ENCODE peak calls at places on chromosomes 11 and 22, in eight cellular contexts. One of them, this sample, is unnamed.

GRCh38 chr11:355581-356458 is 13.5 kb upstream of the B4GALNT4 start:
- DNase-seq in IMR-90: peak
- DNase-seq in GM13977: peak
- DNase-seq in right atrium auricular region: peak
- DNase-seq in SK-N-SH: peak
- DNase-seq in ovary: peak
- DNase-seq in GM20000: peak
- DNase-seq in mucosa of descending colon: peak
- DNase-seq in this sample: peak

GRCh38 chr11:111414267-111414931 is 35.3 kb upstream of the POU2AF1 start:
- DNase-seq in IMR-90: no peak
- DNase-seq in GM13977: no peak
- DNase-seq in right atrium auricular region: no peak
- DNase-seq in SK-N-SH: no peak
- DNase-seq in ovary: no peak
- DNase-seq in GM20000: peak
- DNase-seq in mucosa of descending colon: no peak
- DNase-seq in this sample: peak

GRCh38 chr11:106990322-106990721 is 28.0 kb downstream of the GUCY1A2 start:
- DNase-seq in IMR-90: no peak
- DNase-seq in GM13977: no peak
- DNase-seq in right atrium auricular region: no peak
- DNase-seq in SK-N-SH: no peak
- DNase-seq in ovary: no peak
- DNase-seq in GM20000: no peak
- DNase-seq in mucosa of descending colon: no peak
- DNase-seq in this sample: no peak

GRCh38 chr11:106691807-106692365 is 326.4 kb downstream of the GUCY1A2 start:
- DNase-seq in IMR-90: peak
- DNase-seq in GM13977: no peak
- DNase-seq in right atrium auricular region: no peak
- DNase-seq in SK-N-SH: no peak
- DNase-seq in ovary: no peak
- DNase-seq in GM20000: no peak
- DNase-seq in mucosa of descending colon: no peak
- DNase-seq in this sample: no peak

GRCh38 chr11:96748639-96749370 is 359.0 kb downstream of the JRKL start:
- DNase-seq in IMR-90: peak
- DNase-seq in GM13977: no peak
- DNase-seq in right atrium auricular region: no peak
- DNase-seq in SK-N-SH: no peak
- DNase-seq in ovary: no peak
- DNase-seq in GM20000: no peak
- DNase-seq in mucosa of descending colon: no peak
- DNase-seq in this sample: no peak

GRCh38 chr11:76166314-76166713 is 40.0 kb downstream of the WNT11 start:
- DNase-seq in IMR-90: no peak
- DNase-seq in GM13977: peak
- DNase-seq in right atrium auricular region: no peak
- DNase-seq in SK-N-SH: no peak
- DNase-seq in ovary: no peak
- DNase-seq in GM20000: no peak
- DNase-seq in mucosa of descending colon: no peak
- DNase-seq in this sample: peak

GRCh38 chr11:107609384-107610218 is 18.7 kb downstream of the ELMOD1 start:
- DNase-seq in IMR-90: no peak
- DNase-seq in GM13977: no peak
- DNase-seq in right atrium auricular region: no peak
- DNase-seq in SK-N-SH: no peak
- DNase-seq in ovary: no peak
- DNase-seq in GM20000: no peak
- DNase-seq in mucosa of descending colon: no peak
- DNase-seq in this sample: no peak

GRCh38 chr11:126345759-126346585 is 9.5 kb upstream of the ST3GAL4 start:
- DNase-seq in IMR-90: peak
- DNase-seq in GM13977: no peak
- DNase-seq in right atrium auricular region: peak
- DNase-seq in SK-N-SH: no peak
- DNase-seq in ovary: peak
- DNase-seq in GM20000: no peak
- DNase-seq in mucosa of descending colon: no peak
- DNase-seq in this sample: no peak

GRCh38 chr11:125890447-125891100 is 3.1 kb downstream of the HYLS1 start:
- DNase-seq in IMR-90: peak
- DNase-seq in GM13977: no peak
- DNase-seq in right atrium auricular region: no peak
- DNase-seq in SK-N-SH: no peak
- DNase-seq in ovary: no peak
- DNase-seq in GM20000: no peak
- DNase-seq in mucosa of descending colon: no peak
- DNase-seq in this sample: no peak

DNA sequence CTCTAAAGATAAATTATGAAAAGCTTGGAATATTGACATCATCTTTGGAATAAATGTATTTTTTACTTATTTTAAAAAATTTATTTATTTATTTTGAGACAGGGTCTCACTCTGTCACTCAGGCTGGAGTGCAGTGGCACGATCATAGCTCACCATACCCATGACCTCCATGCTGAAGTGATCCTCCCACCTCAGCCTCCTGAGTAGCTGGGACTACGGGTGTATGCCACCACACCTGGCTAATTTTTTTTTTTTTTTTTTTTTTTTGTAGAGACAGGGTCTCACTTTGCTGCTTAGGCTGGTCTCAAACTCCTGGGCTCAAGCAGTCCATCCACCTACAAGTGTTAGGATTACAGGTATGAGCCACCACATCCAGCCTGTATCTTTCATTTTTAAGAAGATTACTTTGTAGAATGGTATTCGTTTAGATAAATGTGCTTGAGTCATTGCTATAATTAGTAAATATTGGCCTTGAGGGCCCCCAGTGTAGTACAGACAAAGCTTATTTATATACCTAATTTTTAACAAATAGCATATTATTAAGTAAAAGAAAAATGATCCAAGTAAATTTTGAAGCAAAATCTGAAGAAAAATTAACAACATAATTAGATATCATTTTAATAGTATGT is 8.5 kb downstream of the SWAP70 start:
- DNase-seq in IMR-90: peak
- DNase-seq in GM13977: no peak
- DNase-seq in right atrium auricular region: no peak
- DNase-seq in SK-N-SH: no peak
- DNase-seq in ovary: no peak
- DNase-seq in GM20000: no peak
- DNase-seq in mucosa of descending colon: no peak
- DNase-seq in this sample: peak
- TF ChIP-seq CTCF in IMR-90: no peak
- TF ChIP-seq CTCF in GM13977: no peak
- TF ChIP-seq CTCF in right atrium auricular region: no peak
- TF ChIP-seq CTCF in SK-N-SH: no peak
- TF ChIP-seq CTCF in ovary: no peak
- TF ChIP-seq CTCF in GM20000: no peak
- TF ChIP-seq CTCF in mucosa of descending colon: no peak
- TF ChIP-seq CTCF in this sample: no peak

GRCh38 chr22:35039625-35040024 is 26.3 kb upstream of the ISX start:
- DNase-seq in IMR-90: no peak
- DNase-seq in GM13977: no peak
- DNase-seq in right atrium auricular region: no peak
- DNase-seq in SK-N-SH: peak
- DNase-seq in ovary: no peak
- DNase-seq in GM20000: no peak
- DNase-seq in mucosa of descending colon: no peak
- DNase-seq in this sample: no peak

GRCh38 chr22:35034963-35035362 is 31.0 kb upstream of the ISX start:
- DNase-seq in IMR-90: no peak
- DNase-seq in GM13977: no peak
- DNase-seq in right atrium auricular region: no peak
- DNase-seq in SK-N-SH: no peak
- DNase-seq in ovary: no peak
- DNase-seq in GM20000: no peak
- DNase-seq in mucosa of descending colon: no peak
- DNase-seq in this sample: no peak

GRCh38 chr22:35033635-35034296 is 32.2 kb upstream of the ISX start:
- DNase-seq in IMR-90: no peak
- DNase-seq in GM13977: no peak
- DNase-seq in right atrium auricular region: no peak
- DNase-seq in SK-N-SH: no peak
- DNase-seq in ovary: no peak
- DNase-seq in GM20000: no peak
- DNase-seq in mucosa of descending colon: no peak
- DNase-seq in this sample: no peak

GRCh38 chr22:35032571-35032970 is 33.4 kb upstream of the ISX start:
- DNase-seq in IMR-90: no peak
- DNase-seq in GM13977: no peak
- DNase-seq in right atrium auricular region: no peak
- DNase-seq in SK-N-SH: no peak
- DNase-seq in ovary: no peak
- DNase-seq in GM20000: no peak
- DNase-seq in mucosa of descending colon: no peak
- DNase-seq in this sample: no peak

DNA sequence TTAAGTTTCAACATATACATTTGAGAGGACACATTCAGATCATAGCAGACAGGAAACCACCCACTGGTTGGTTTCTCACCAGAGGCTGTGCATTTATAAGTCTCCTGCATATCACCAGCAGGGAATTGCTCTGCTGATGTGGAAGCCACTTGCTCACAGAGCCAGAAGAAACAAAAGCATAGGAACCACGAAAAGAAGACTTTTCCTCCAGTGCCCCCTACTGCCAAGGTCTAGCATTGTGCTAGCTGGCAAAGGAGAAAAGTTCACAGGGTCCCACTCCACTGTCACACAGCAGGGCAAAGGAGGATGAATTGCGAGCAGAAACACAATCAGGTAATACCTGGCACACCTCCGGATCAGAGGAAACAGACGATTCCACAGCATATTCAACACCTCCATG is 28.9 kb upstream of the ISX start:
- DNase-seq in IMR-90: no peak
- DNase-seq in GM13977: peak
- DNase-seq in right atrium auricular region: no peak
- DNase-seq in SK-N-SH: no peak
- DNase-seq in ovary: no peak
- DNase-seq in GM20000: no peak
- DNase-seq in mucosa of descending colon: no peak
- DNase-seq in this sample: peak
- TF ChIP-seq CTCF in IMR-90: no peak
- TF ChIP-seq CTCF in GM13977: peak
- TF ChIP-seq CTCF in right atrium auricular region: no peak
- TF ChIP-seq CTCF in SK-N-SH: peak
- TF ChIP-seq CTCF in ovary: no peak
- TF ChIP-seq CTCF in GM20000: no peak
- TF ChIP-seq CTCF in mucosa of descending colon: no peak
- TF ChIP-seq CTCF in this sample: no peak

GRCh38 chr11:117730256-117730800 is 66.7 kb downstream of the DSCAML1 start:
- DNase-seq in IMR-90: no peak
- DNase-seq in GM13977: no peak
- DNase-seq in right atrium auricular region: no peak
- DNase-seq in SK-N-SH: no peak
- DNase-seq in ovary: no peak
- DNase-seq in GM20000: no peak
- DNase-seq in mucosa of descending colon: no peak
- DNase-seq in this sample: no peak
- TF ChIP-seq CTCF in IMR-90: no peak
- TF ChIP-seq CTCF in GM13977: no peak
- TF ChIP-seq CTCF in right atrium auricular region: no peak
- TF ChIP-seq CTCF in SK-N-SH: no peak
- TF ChIP-seq CTCF in ovary: no peak
- TF ChIP-seq CTCF in GM20000: no peak
- TF ChIP-seq CTCF in mucosa of descending colon: no peak
- TF ChIP-seq CTCF in this sample: no peak

GRCh38 chr11:46446343-46446751 is 54.8 kb upstream of the CHRM4 start:
- DNase-seq in IMR-90: peak
- DNase-seq in GM13977: no peak
- DNase-seq in right atrium auricular region: no peak
- DNase-seq in SK-N-SH: no peak
- DNase-seq in ovary: no peak
- DNase-seq in GM20000: no peak
- DNase-seq in mucosa of descending colon: peak
- DNase-seq in this sample: no peak
- TF ChIP-seq CTCF in IMR-90: peak
- TF ChIP-seq CTCF in GM13977: peak
- TF ChIP-seq CTCF in right atrium auricular region: no peak
- TF ChIP-seq CTCF in SK-N-SH: peak
- TF ChIP-seq CTCF in ovary: no peak
- TF ChIP-seq CTCF in GM20000: peak
- TF ChIP-seq CTCF in mucosa of descending colon: no peak
- TF ChIP-seq CTCF in this sample: no peak

GRCh38 chr11:86390499-86390898 is 15.8 kb downstream of the CCDC81 start:
- DNase-seq in IMR-90: no peak
- DNase-seq in GM13977: no peak
- DNase-seq in right atrium auricular region: no peak
- DNase-seq in SK-N-SH: no peak
- DNase-seq in ovary: no peak
- DNase-seq in GM20000: no peak
- DNase-seq in mucosa of descending colon: no peak
- DNase-seq in this sample: no peak

GRCh38 chr11:86397351-86397750 is 22.7 kb downstream of the CCDC81 start:
- DNase-seq in IMR-90: no peak
- DNase-seq in GM13977: no peak
- DNase-seq in right atrium auricular region: no peak
- DNase-seq in SK-N-SH: no peak
- DNase-seq in ovary: no peak
- DNase-seq in GM20000: no peak
- DNase-seq in mucosa of descending colon: no peak
- DNase-seq in this sample: no peak

GRCh38 chr11:86395061-86395551 is 20.4 kb downstream of the CCDC81 start:
- DNase-seq in IMR-90: peak
- DNase-seq in GM13977: no peak
- DNase-seq in right atrium auricular region: no peak
- DNase-seq in SK-N-SH: no peak
- DNase-seq in ovary: peak
- DNase-seq in GM20000: no peak
- DNase-seq in mucosa of descending colon: no peak
- DNase-seq in this sample: no peak

GRCh38 chr11:86398106-86398505 is 23.4 kb downstream of the CCDC81 start:
- DNase-seq in IMR-90: no peak
- DNase-seq in GM13977: no peak
- DNase-seq in right atrium auricular region: no peak
- DNase-seq in SK-N-SH: no peak
- DNase-seq in ovary: no peak
- DNase-seq in GM20000: no peak
- DNase-seq in mucosa of descending colon: no peak
- DNase-seq in this sample: peak

GRCh38 chr11:86396403-86396802 is 21.7 kb downstream of the CCDC81 start:
- DNase-seq in IMR-90: peak
- DNase-seq in GM13977: no peak
- DNase-seq in right atrium auricular region: no peak
- DNase-seq in SK-N-SH: no peak
- DNase-seq in ovary: no peak
- DNase-seq in GM20000: no peak
- DNase-seq in mucosa of descending colon: no peak
- DNase-seq in this sample: no peak
- TF ChIP-seq CTCF in IMR-90: no peak
- TF ChIP-seq CTCF in GM13977: no peak
- TF ChIP-seq CTCF in right atrium auricular region: no peak
- TF ChIP-seq CTCF in SK-N-SH: no peak
- TF ChIP-seq CTCF in ovary: no peak
- TF ChIP-seq CTCF in GM20000: no peak
- TF ChIP-seq CTCF in mucosa of descending colon: no peak
- TF ChIP-seq CTCF in this sample: no peak

GRCh38 chr11:73366953-73367352 is 9.2 kb upstream of the RELT start:
- DNase-seq in IMR-90: no peak
- DNase-seq in GM13977: no peak
- DNase-seq in right atrium auricular region: no peak
- DNase-seq in SK-N-SH: no peak
- DNase-seq in ovary: no peak
- DNase-seq in GM20000: no peak
- DNase-seq in mucosa of descending colon: no peak
- DNase-seq in this sample: no peak
- TF ChIP-seq CTCF in IMR-90: no peak
- TF ChIP-seq CTCF in GM13977: no peak
- TF ChIP-seq CTCF in right atrium auricular region: no peak
- TF ChIP-seq CTCF in SK-N-SH: no peak
- TF ChIP-seq CTCF in ovary: no peak
- TF ChIP-seq CTCF in GM20000: no peak
- TF ChIP-seq CTCF in mucosa of descending colon: no peak
- TF ChIP-seq CTCF in this sample: no peak